ENCODE peak calls at places on chromosomes 16 and 17, in four cellular contexts. B is activated naive CD4-positive, alpha-beta T cell treated with anti-CD3 and anti-CD28 coated beads, Interleukin-2, amount 50 U/mL, for 16 hours; C is hippocampal formation; O is cerebellar cortex. S is an unnamed sample.

GRCh38 chr16:52191533-52192134 is 355.3 kb downstream of the TOX3 start:
- DNase-seq in B (peak), C (peak), O (peak), S (peak)

GRCh38 chr16:87056083-87056482 is 261.1 kb downstream of the C16orf95 start:
- DNase-seq in B (no peak), C (no peak), O (no peak), S (no peak)

GRCh38 chr17:44024271-44024663 is 9.5 kb upstream of the TMEM101 start:
- DNase-seq in B (no peak), C (no peak), O (peak), S (no peak)

GRCh38 chr16:10961231-10961630 is 16.9 kb downstream of the CLEC16A start:
- DNase-seq in B (no peak), C (no peak), O (no peak), S (no peak)

GRCh38 chr16:84603115-84603816 is 14.6 kb downstream of the COTL1 start:
- DNase-seq in B (no peak), C (peak), O (no peak), S (peak)

GRCh38 chr17:56099649-56100048 is 53.6 kb upstream of the ANKFN1 start:
- DNase-seq in B (no peak), C (no peak), O (no peak), S (no peak)

GRCh38 chr17:43578699-43579569 is 32.8 kb upstream of the ETV4 start:
- DNase-seq in B (peak), C (no peak), O (no peak), S (no peak)

GRCh38 chr17:72967263-72967962 is 125.1 kb downstream of the SLC39A11 start:
- DNase-seq in B (no peak), C (no peak), O (no peak), S (no peak)

GRCh38 chr17:4625181-4625601 is 16.3 kb downstream of the ALOX15 start:
- DNase-seq in B (no peak), C (no peak), O (no peak), S (no peak)

GRCh38 chr17:47882247-47882646 is 13.8 kb upstream of the SP2 start:
- DNase-seq in B (no peak), C (no peak), O (no peak), S (no peak)

GRCh38 chr16:54430491-54431030 is 144.0 kb upstream of the IRX3 start:
- DNase-seq in B (no peak), C (no peak), O (no peak), S (no peak)

GRCh38 chr16:13863075-13863765 is 56.7 kb upstream of the ERCC4 start:
- DNase-seq in B (no peak), C (no peak), O (no peak), S (no peak)

GRCh38 chr17:15121426-15121825 is 143.7 kb downstream of the PMP22 start:
- DNase-seq in B (no peak), C (no peak), O (no peak), S (no peak)

GRCh38 chr17:78166416-78166815 is 2.0 kb upstream of the SYNGR2 start:
- DNase-seq in B (no peak), C (no peak), O (no peak), S (no peak)

S was measured in K562.